ENCODE peak calls at places on chromosome 13, in ten cellular contexts. Y is mucosa of descending colon, S is IMR-90, V is vagina, Z is esophagus squamous epithelium, F is Calu3, J is GM13976, W is dorsolateral prefrontal cortex, C is heart right ventricle, G is AG04450. M is an unnamed sample.

GRCh38 chr13:72823081-72823480 is 41.1 kb downstream of the PIBF1 start:
- DNase-seq in C (no peak), V (no peak), S (no peak), Z (no peak), F (no peak), W (no peak), G (no peak), J (no peak), Y (no peak), M (no peak)

GRCh38 chr13:49494645-49495044 is 1.1 kb upstream of the PHF11 start:
- DNase-seq in Z (no peak), F (no peak), S (no peak), V (no peak), G (no peak), J (no peak), W (no peak), Y (no peak), C (no peak), M (no peak)

GRCh38 chr13:55361141-55361540 is 1779.6 kb upstream of the PRR20A start:
- DNase-seq in G (no peak), W (no peak), F (no peak), V (no peak), Z (no peak), S (no peak), J (no peak), Y (no peak), C (no peak), M (no peak)

GRCh38 chr13:99507054-99507453 is 5.8 kb downstream of the TM9SF2 start:
- DNase-seq in Y (no peak), W (no peak), V (no peak), G (no peak), S (no peak), F (no peak), J (no peak), C (no peak), Z (no peak), M (no peak)

GRCh38 chr13:110505594-110505993 is 55.9 kb downstream of the RAB20 start:
- DNase-seq in W (no peak), S (no peak), Y (no peak), J (no peak), V (no peak), Z (no peak), G (no peak), F (no peak), C (no peak), M (no peak)

GRCh38 chr13:101514695-101515275 is 62.3 kb downstream of the ITGBL1 start:
- DNase-seq in J (peak), V (no peak), S (peak), C (no peak), W (no peak), Z (no peak), F (peak), G (peak), Y (no peak), M (no peak)

GRCh38 chr13:61728468-61728867 is 312.8 kb upstream of the PCDH20 start:
- DNase-seq in J (no peak), F (no peak), G (no peak), Y (no peak), S (no peak), C (no peak), Z (no peak), V (no peak), W (no peak), M (no peak)

GRCh38 chr13:50069255-50069654 is 54.0 kb downstream of the KCNRG start:
- DNase-seq in S (peak), C (no peak), G (no peak), F (no peak), W (no peak), V (no peak), Z (no peak), Y (no peak), J (no peak), M (no peak)

DNA sequence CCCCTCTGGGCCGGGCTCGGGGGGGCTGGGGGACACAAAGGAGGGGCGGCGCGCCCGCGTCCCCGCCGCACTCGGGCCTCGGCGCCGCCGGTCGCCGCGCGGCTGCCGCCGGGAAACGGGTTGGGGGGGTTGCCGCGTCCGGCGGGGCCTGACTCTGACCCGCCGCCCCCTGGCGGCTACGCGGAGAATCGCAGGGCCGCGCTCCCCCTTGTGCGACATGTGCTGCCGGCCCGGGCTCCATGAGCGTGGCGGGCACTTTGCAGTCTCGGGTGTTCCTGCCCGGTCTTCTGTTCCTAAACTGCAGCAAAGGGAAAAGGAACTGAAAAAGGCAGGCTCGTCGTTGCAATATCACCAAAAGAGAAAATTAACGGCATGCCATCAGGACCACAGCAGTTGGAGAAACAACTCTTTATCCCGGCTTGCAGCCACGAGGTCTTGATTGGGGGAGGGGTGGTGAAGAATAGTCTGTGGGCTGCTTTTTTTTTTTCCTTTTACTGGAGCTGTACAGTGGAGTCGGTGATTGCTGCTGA is 1.5 kb downstream of the MIR17HG start:
- DNase-seq in G (peak), F (peak), Y (peak), S (peak), J (peak), W (peak), C (peak), Z (peak), V (no peak), M (peak)
- TF ChIP-seq CTCF in G (peak), F (peak), Y (peak), S (peak), J (peak), W (peak), C (peak), Z (peak), V (peak), M (peak)

GRCh38 chr13:113187905-113188595 is 20.4 kb downstream of the PCID2 start:
- DNase-seq in J (no peak), Y (no peak), Z (no peak), S (peak), C (no peak), G (no peak), V (no peak), W (no peak), F (no peak), M (no peak)

GRCh38 chr13:113184568-113185440 is 23.7 kb downstream of the PCID2 start:
- DNase-seq in J (no peak), Z (no peak), S (no peak), F (no peak), W (no peak), Y (no peak), V (no peak), G (no peak), C (no peak), M (no peak)

GRCh38 chr13:113186061-113186900 is 22.2 kb downstream of the PCID2 start:
- DNase-seq in C (no peak), F (no peak), J (peak), G (no peak), V (no peak), W (no peak), Y (no peak), Z (no peak), S (no peak), M (no peak)

GRCh38 chr13:113183450-113184129 is 24.9 kb downstream of the PCID2 start:
- DNase-seq in V (no peak), G (no peak), Y (no peak), S (no peak), F (no peak), Z (no peak), C (no peak), J (no peak), W (no peak), M (no peak)

GRCh38 chr13:113187263-113187669 is 21.2 kb downstream of the PCID2 start:
- DNase-seq in J (no peak), S (peak), Y (peak), F (peak), C (peak), G (peak), W (peak), Z (peak), V (no peak), M (peak)
- TF ChIP-seq CTCF in J (no peak), S (no peak), Y (no peak), F (no peak), C (peak), G (no peak), W (no peak), Z (no peak), V (no peak), M (no peak)

DNA sequence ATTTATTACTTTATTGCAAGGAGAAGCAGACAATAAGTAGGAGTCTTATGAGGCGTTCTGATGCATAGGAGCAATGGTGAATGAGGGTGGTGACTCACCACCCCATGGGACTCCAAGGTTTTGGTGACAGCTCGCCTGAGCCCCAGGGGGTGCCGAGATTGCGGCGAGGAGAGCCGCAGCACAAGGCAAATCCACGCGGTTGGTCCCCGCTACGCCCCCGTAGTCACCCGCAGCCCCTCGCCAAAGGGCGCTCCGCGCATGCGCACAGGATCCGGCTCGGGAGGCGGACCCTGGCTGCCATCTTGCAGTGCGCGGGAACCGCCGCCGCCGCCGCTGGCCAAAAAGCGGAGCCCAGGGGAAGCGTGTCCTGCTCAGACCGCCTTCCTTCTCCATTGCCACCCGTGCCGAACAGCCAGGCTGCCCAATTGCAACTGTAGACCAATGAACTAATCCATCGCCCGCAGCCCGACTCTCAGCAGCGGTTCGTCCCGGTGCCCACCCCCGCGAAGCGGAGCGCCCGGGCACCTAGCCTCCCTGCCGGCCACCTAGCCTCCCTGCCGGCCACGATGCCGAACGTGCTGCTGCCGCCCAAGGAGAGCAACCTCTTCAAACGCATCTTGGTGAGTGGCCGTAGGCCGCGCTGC is at the start of gene NAA16:
- DNase-seq in G (peak), F (peak), Y (peak), V (no peak), C (peak), Z (peak), S (peak), W (peak), J (peak), M (peak)
- TF ChIP-seq CTCF in G (no peak), F (no peak), Y (no peak), V (no peak), C (peak), Z (no peak), S (no peak), W (peak), J (no peak), M (no peak)

GRCh38 chr13:46885018-46885417 is 11.8 kb downstream of the HTR2A start:
- DNase-seq in Z (no peak), Y (no peak), C (no peak), V (no peak), G (no peak), S (peak), F (no peak), J (no peak), W (no peak), M (no peak)
- TF ChIP-seq CTCF in Z (no peak), Y (no peak), C (no peak), V (no peak), G (no peak), S (no peak), F (no peak), J (no peak), W (no peak), M (no peak)

DNA sequence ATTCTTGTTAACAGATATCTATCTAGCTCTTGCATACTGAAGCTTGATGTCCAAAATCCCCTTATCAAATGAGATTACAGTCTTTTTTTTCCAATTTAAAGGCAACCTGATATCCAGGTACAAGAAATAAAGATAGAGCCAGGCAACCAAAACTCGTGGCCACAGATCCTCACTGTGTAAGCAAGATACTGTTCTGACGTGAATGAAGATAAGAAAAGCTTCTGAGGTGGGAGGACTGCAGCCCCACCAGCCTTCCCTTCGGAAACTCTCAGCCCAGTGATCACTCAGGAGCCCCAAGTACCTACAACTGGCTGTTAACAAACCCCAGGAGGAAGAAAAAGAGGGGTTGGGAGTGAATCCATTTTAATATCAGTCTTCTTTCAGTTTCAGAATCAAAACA is 191.6 kb downstream of the EFNB2 start:
- DNase-seq in J (no peak), W (no peak), C (no peak), F (no peak), V (no peak), Y (no peak), Z (no peak), G (no peak), S (no peak), M (no peak)
- TF ChIP-seq CTCF in J (no peak), W (no peak), C (no peak), F (no peak), V (no peak), Y (no peak), Z (no peak), G (no peak), S (no peak), M (no peak)

GRCh38 chr13:30255696-30256095 is 51.7 kb downstream of the KATNAL1 start:
- DNase-seq in Y (no peak), V (no peak), C (no peak), W (no peak), Z (no peak), J (no peak), F (no peak), G (no peak), S (no peak), M (no peak)
- TF ChIP-seq CTCF in Y (no peak), V (no peak), C (peak), W (peak), Z (no peak), J (no peak), F (no peak), G (no peak), S (peak), M (no peak)

GRCh38 chr13:106443625-106444024 is 91.8 kb downstream of the EFNB2 start:
- DNase-seq in Y (no peak), Z (no peak), C (no peak), S (no peak), W (no peak), F (no peak), V (no peak), G (no peak), J (no peak), M (no peak)
- TF ChIP-seq CTCF in Y (no peak), Z (no peak), C (no peak), S (no peak), W (no peak), F (no peak), V (no peak), G (no peak), J (no peak), M (no peak)

DNA sequence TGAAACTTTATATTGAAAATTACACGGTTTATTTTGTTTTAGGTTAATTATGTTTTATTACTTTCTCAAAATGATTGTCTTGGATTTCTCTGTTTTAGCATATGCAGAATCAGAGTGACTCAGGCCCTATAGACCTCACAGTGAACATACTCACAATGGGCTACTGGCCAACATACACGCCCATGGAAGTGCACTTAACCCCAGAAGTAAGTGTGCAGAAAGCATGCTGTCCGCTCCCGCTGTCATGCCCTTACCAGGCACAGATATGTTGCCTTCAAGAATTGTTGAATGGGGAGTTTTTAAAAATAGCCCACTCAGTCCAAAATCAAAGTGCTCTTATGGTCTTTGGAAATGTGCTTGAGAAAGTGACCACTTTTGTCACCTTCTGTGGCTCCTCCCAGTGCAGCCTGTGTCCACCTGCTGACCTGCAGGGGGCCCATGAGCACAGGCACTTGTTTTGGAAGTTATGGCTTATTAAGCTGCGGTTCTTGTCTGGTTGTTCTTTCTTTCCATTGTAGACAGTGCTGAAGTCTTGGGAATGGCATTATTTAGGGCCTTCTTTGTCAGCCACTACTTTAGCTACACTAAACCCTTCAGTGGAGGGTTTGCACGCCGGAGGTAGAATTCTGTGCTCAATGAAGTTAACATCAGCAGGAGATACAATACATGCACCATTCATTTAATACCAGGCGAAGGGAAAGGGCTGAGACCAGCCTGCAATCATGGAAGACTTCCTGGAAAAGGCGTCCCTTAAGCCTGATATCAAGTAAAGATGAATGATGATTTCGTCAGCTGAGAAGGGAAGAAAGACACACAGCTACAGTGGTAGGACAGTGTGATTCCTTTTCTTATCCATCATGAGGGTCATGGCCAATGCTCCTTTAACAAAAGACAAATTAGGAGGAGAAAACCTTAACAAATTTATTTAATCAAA is 36.7 kb downstream of the CUL4A start:
- DNase-seq in W (no peak), C (no peak), F (no peak), J (no peak), Z (no peak), Y (no peak), G (no peak), S (peak), V (no peak), M (no peak)
- TF ChIP-seq CTCF in W (no peak), C (peak), F (no peak), J (no peak), Z (no peak), Y (no peak), G (peak), S (peak), V (no peak), M (no peak)

DNA sequence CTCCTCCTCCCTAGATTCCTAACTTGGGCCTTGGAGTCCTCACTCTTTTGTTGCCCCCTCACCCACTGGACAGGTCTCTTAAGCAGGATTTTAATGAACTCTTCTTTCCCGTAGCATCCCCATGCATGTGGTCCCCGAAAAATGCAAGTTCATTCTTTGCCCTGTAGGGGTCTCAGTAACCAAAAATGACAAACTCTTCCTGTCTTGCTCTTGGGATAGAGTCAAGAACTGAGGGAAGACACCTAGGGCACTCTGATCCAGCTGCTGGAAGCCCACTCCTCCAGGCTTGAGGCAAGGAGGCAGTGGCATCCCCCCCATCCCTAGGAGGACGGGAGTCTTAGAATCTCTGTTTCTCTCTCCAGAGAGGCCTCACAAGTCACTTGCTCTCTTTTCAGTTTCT is 987.0 kb downstream of the DIAPH3 start:
- DNase-seq in Y (no peak), Z (no peak), C (no peak), S (no peak), W (no peak), J (peak), V (no peak), G (no peak), F (no peak), M (no peak)
- TF ChIP-seq CTCF in Y (no peak), Z (no peak), C (no peak), S (peak), W (no peak), J (peak), V (no peak), G (peak), F (no peak), M (no peak)

GRCh38 chr13:93066187-93066586 is 160.4 kb upstream of the GPC6 start:
- DNase-seq in J (no peak), Y (no peak), G (peak), Z (no peak), S (peak), C (no peak), W (no peak), V (no peak), F (no peak), M (no peak)
- TF ChIP-seq CTCF in J (no peak), Y (no peak), G (no peak), Z (no peak), S (no peak), C (no peak), W (no peak), V (no peak), F (no peak), M (no peak)